ENCODE peak calls at places on chromosomes 3 and 15, in ten cellular contexts. C is PC-3, A is suprapubic skin, U is hepatocyte, B is lung, N is SJSA1, I is heart left ventricle, X is ovary, J is adrenal gland, K is right lobe of liver. H is an unnamed sample. For H3K4me1, the result is how much of the 10 kb centered on the place peaks cover.

GRCh38 chr15:35206060-35206675 is 121.1 kb upstream of the NANOGP8 start:
- DNase-seq in C (peak), A (no peak), U (peak), B (no peak), N (no peak), I (no peak), X (no peak), J (no peak), K (no peak), H (no peak)

GRCh38 chr3:117562000-117562399 is 852.4 kb downstream of the TUSC7 start:
- DNase-seq in C (no peak), A (no peak), U (no peak), B (no peak), N (no peak), I (no peak), X (no peak), J (peak), K (no peak), H (no peak)

GRCh38 chr15:67819636-67820035 is 5.7 kb upstream of the SKOR1 start:
- DNase-seq in C (no peak), A (no peak), U (no peak), B (no peak), N (no peak), I (no peak), X (no peak), J (no peak), K (peak), H (no peak)

GRCh38 chr3:10366681-10367101 is 45.8 kb upstream of the SEC13 start:
- DNase-seq in C (peak), A (no peak), U (peak), B (no peak), N (peak), I (no peak), X (no peak), J (no peak), K (no peak), H (peak)

GRCh38 chr15:79918278-79918677 is 21.5 kb upstream of the MTHFS start:
- DNase-seq in C (no peak), A (no peak), U (peak), B (no peak), N (no peak), I (no peak), X (no peak), J (no peak), K (no peak), H (no peak)

GRCh38 chr3:139695007-139695406 is 17.2 kb upstream of the NMNAT3 start:
- DNase-seq in C (no peak), A (no peak), U (no peak), B (no peak), N (no peak), I (no peak), X (no peak), J (no peak), K (no peak), H (no peak)

GRCh38 chr3:55823829-55824228 is 336.7 kb upstream of the WNT5A start:
- DNase-seq in C (no peak), A (no peak), U (no peak), B (no peak), N (no peak), I (no peak), X (no peak), J (no peak), K (no peak), H (no peak)

GRCh38 chr3:142586803-142587406 is 8.4 kb upstream of the ATR start:
- DNase-seq in C (peak), A (no peak), U (peak), B (peak), N (peak), I (no peak), X (no peak), J (peak), K (no peak), H (no peak)

GRCh38 chr3:117439812-117440211 is 730.2 kb downstream of the TUSC7 start:
- DNase-seq in C (peak), A (no peak), U (no peak), B (no peak), N (no peak), I (no peak), X (no peak), J (peak), K (no peak), H (no peak)

GRCh38 chr3:17985658-17986392 is 243.4 kb upstream of the TBC1D5 start:
- DNase-seq in C (peak), A (no peak), U (no peak), B (no peak), N (no peak), I (no peak), X (no peak), J (no peak), K (no peak), H (no peak)

GRCh38 chr3:104952587-104952986 is 414.1 kb upstream of the ALCAM start:
- DNase-seq in C (peak), A (no peak), U (no peak), B (peak), N (peak), I (no peak), X (no peak), J (peak), K (no peak), H (no peak)

GRCh38 chr3:103873897-103874545 is 1439.2 kb downstream of the ZPLD1 start:
- DNase-seq in C (no peak), A (no peak), U (no peak), B (no peak), N (no peak), I (no peak), X (no peak), J (no peak), K (no peak), H (no peak)

GRCh38 chr3:20503394-20504082 is 317.5 kb upstream of the SGO1 start:
- DNase-seq in C (no peak), A (no peak), U (no peak), B (no peak), N (no peak), I (no peak), X (no peak), J (no peak), K (no peak), H (no peak)

GRCh38 chr3:112143689-112144088 is 10.6 kb upstream of the GCSAM start:
- DNase-seq in C (no peak), A (no peak), U (no peak), B (no peak), N (no peak), I (no peak), X (no peak), J (no peak), K (no peak), H (no peak)

GRCh38 chr3:38141173-38141951 is 2.9 kb downstream of the MYD88 start:
- DNase-seq in C (no peak), A (peak), U (no peak), B (peak), N (peak), I (no peak), X (no peak), J (no peak), K (peak), H (no peak)

GRCh38 chr3:123026551-123027291 is 842 bp downstream of the SEMA5B start:
- DNase-seq in C (no peak), A (peak), U (peak), B (no peak), N (no peak), I (peak), X (peak), J (peak), K (peak), H (no peak)

GRCh38 chr3:178295257-178295912 is 240.9 kb upstream of the KCNMB2 start:
- DNase-seq in C (no peak), A (no peak), U (no peak), B (no peak), N (no peak), I (peak), X (no peak), J (no peak), K (no peak), H (peak)

GRCh38 chr3:61686228-61686648 is 124.9 kb downstream of the PTPRG start:
- DNase-seq in C (no peak), A (no peak), U (no peak), B (no peak), N (no peak), I (no peak), X (no peak), J (peak), K (no peak), H (no peak)

GRCh38 chr3:43369404-43370345 is 83.3 kb downstream of the SNRK start:
- DNase-seq in C (no peak), A (no peak), U (no peak), B (no peak), N (no peak), I (no peak), X (no peak), J (no peak), K (no peak), H (no peak)

GRCh38 chr15:67548862-67549651 is 6.6 kb downstream of the MAP2K5 start:
- DNase-seq in C (no peak), A (no peak), U (peak), B (no peak), N (no peak), I (peak), X (no peak), J (peak), K (no peak), H (no peak)

GRCh38 chr3:76505202-76505875 is 534.6 kb upstream of the ROBO2 start:
- DNase-seq in C (no peak), A (no peak), U (no peak), B (no peak), N (no peak), I (no peak), X (no peak), J (no peak), K (no peak), H (no peak)

GRCh38 chr3:181134873-181135272 is 145.3 kb upstream of the DNAJC19 start:
- DNase-seq in C (no peak), A (no peak), U (no peak), B (no peak), N (no peak), I (no peak), X (no peak), J (no peak), K (no peak), H (no peak)

GRCh38 chr3:178100881-178101280 is 435.4 kb upstream of the KCNMB2 start:
- DNase-seq in C (no peak), A (no peak), U (no peak), B (no peak), N (no peak), I (no peak), X (no peak), J (no peak), K (no peak), H (no peak)

GRCh38 chr3:39216176-39216790 is 23.9 kb upstream of the XIRP1 start:
- DNase-seq in C (no peak), A (no peak), U (no peak), B (no peak), N (no peak), I (no peak), X (no peak), J (no peak), K (no peak), H (no peak)

GRCh38 chr3:157939166-157939565 is 167.1 kb downstream of the SHOX2 start:
- DNase-seq in C (no peak), A (no peak), U (no peak), B (no peak), N (no peak), I (no peak), X (no peak), J (no peak), K (no peak), H (no peak)

GRCh38 chr3:60188803-60189202 is 1062.4 kb downstream of the FHIT start:
- DNase-seq in C (no peak), A (no peak), U (no peak), B (no peak), N (no peak), I (no peak), X (no peak), J (no peak), K (no peak), H (no peak)

GRCh38 chr3:126270145-126270811 is 86.9 kb downstream of the KLF15 start:
- DNase-seq in C (no peak), A (no peak), U (no peak), B (peak), N (no peak), I (peak), X (peak), J (peak), K (peak), H (peak)

GRCh38 chr3:115330406-115330805 is 183.3 kb upstream of the ZBTB20 start:
- DNase-seq in C (peak), A (no peak), U (no peak), B (no peak), N (no peak), I (no peak), X (no peak), J (no peak), K (no peak), H (no peak)

GRCh38 chr15:100383302-100384107 is 41.7 kb upstream of the ADAMTS17 start:
- DNase-seq in C (peak), A (no peak), U (peak), B (peak), N (no peak), I (no peak), X (peak), J (peak), K (peak), H (no peak)

GRCh38 chr3:180700941-180701340 is 21.7 kb upstream of the CCDC39 start:
- DNase-seq in C (peak), A (no peak), U (no peak), B (no peak), N (no peak), I (no peak), X (no peak), J (no peak), K (no peak), H (no peak)

GRCh38 chr3:6578526-6578925 is 282.4 kb upstream of the GRM7 start:
- DNase-seq in C (no peak), A (no peak), U (no peak), B (no peak), N (no peak), I (no peak), X (no peak), J (no peak), K (no peak), H (no peak)

GRCh38 chr3:151460774-151461450 is at the start of gene IGSF10:
- DNase-seq in C (no peak), A (no peak), U (peak), B (peak), N (no peak), I (no peak), X (peak), J (peak), K (peak), H (no peak)

GRCh38 chr3:24507776-24508422 is 13.2 kb upstream of the THRB start:
- DNase-seq in C (no peak), A (no peak), U (no peak), B (no peak), N (no peak), I (no peak), X (no peak), J (no peak), K (no peak), H (no peak)

GRCh38 chr15:93703092-93703785 is 528.1 kb upstream of the MCTP2 start:
- DNase-seq in C (no peak), A (no peak), U (no peak), B (no peak), N (no peak), I (no peak), X (no peak), J (no peak), K (no peak), H (no peak)

GRCh38 chr3:100006570-100007271 is 107.6 kb downstream of the FILIP1L start:
- DNase-seq in C (peak), A (no peak), U (no peak), B (no peak), N (no peak), I (no peak), X (no peak), J (no peak), K (no peak), H (no peak)

GRCh38 chr3:31189971-31190370 is 295.5 kb upstream of the GADL1 start:
- DNase-seq in C (no peak), A (no peak), U (no peak), B (no peak), N (no peak), I (no peak), X (no peak), J (no peak), K (no peak), H (no peak)

GRCh38 chr3:13115991-13116390 is 42.8 kb upstream of the IQSEC1 start:
- DNase-seq in C (no peak), A (no peak), U (no peak), B (no peak), N (no peak), I (no peak), X (no peak), J (no peak), K (peak), H (no peak)

GRCh38 chr3:27626596-27627118 is 95.5 kb downstream of the EOMES start:
- DNase-seq in C (no peak), A (no peak), U (no peak), B (no peak), N (no peak), I (no peak), X (no peak), J (no peak), K (no peak), H (no peak)

GRCh38 chr3:133124511-133124910 is 86.3 kb downstream of the TMEM108 start:
- DNase-seq in C (no peak), A (no peak), U (peak), B (no peak), N (no peak), I (peak), X (no peak), J (peak), K (no peak), H (no peak)

DNA sequence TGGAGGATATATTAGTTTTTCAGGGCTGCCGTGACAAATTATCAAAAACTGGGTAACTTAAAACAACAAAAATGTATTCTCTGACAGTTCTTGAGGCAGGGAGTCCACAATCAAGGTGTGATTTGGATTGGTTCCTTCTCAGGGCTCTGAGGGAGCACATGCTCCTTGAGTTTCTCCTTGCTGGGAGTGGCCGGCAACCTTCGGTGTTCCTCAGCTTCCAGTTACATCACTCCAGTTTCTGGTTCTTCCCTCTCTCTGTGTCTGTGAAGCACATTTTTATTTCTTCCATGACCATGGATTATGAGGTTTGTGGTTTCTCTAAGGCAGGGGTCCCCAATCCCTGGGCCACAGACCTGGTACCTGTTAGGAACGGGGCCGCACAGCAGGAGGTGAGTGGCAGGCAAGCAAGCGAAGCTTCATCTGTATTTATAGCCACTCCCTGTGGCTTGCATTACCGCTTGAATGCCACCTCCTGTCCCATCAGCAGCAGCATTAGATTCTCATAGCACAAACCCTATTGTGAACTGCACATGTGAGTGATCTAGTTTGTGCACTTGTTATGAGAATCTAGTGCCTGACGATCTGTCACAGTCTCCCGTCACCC is 24.3 kb downstream of the LRRC28 start:
- DNase-seq in C (no peak), A (no peak), U (no peak), B (no peak), N (no peak), I (no peak), X (no peak), J (no peak), K (no peak), H (no peak)
- H3K4me1 ChIP-seq in C (under half), A (under half), U (under half), B (under half), N (under half), I (under half), X (under half), J (under half), K (under half), H (under half)

GRCh38 chr3:48185129-48185528 is 3.1 kb downstream of the CDC25A start:
- DNase-seq in C (no peak), A (no peak), U (no peak), B (no peak), N (no peak), I (no peak), X (no peak), J (no peak), K (no peak), H (no peak)
- H3K4me1 ChIP-seq in C (under half), A (under half), U (under half), B (under half), N (under half), I (under half), X (under half), J (under half), K (under half), H (under half)

GRCh38 chr3:134312873-134313838 is 61.1 kb downstream of the AMOTL2 start:
- DNase-seq in C (peak), A (peak), U (peak), B (peak), N (peak), I (peak), X (peak), J (peak), K (peak), H (peak)
- H3K4me1 ChIP-seq in C (half or more), A (half or more), U (under half), B (under half), N (half or more), I (under half), X (under half), J (under half), K (under half), H (under half)

GRCh38 chr3:14425574-14426304 is 23.3 kb downstream of the SLC6A6 start:
- DNase-seq in C (peak), A (no peak), U (no peak), B (no peak), N (no peak), I (peak), X (no peak), J (no peak), K (no peak), H (no peak)
- H3K4me1 ChIP-seq in C (under half), A (under half), U (under half), B (under half), N (under half), I (under half), X (under half), J (half or more), K (under half), H (under half)

DNA sequence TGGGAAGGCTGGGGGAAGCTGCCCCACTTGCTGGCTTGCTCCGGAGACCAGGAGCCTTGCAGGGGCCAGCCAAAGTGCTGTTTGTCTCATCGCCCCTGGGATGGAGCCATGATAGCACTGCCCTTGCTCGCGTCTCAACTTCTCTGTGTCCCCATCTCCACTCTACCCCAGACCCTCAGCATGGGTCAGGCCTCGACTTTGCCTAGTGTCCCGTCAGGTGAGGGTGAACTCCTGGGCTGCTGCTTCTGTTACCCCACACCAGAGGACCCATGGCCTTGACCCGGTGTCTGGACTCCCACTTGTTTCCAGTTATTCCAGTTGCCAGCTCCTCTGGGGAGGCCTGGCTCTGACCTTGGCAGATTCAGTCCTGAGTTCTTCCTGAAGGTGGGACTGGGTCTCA is 36.5 kb upstream of the DUSP7 start:
- DNase-seq in C (no peak), A (no peak), U (no peak), B (no peak), N (no peak), I (peak), X (no peak), J (no peak), K (peak), H (no peak)
- H3K4me1 ChIP-seq in C (under half), A (under half), U (under half), B (under half), N (under half), I (under half), X (under half), J (under half), K (under half), H (under half)

DNA sequence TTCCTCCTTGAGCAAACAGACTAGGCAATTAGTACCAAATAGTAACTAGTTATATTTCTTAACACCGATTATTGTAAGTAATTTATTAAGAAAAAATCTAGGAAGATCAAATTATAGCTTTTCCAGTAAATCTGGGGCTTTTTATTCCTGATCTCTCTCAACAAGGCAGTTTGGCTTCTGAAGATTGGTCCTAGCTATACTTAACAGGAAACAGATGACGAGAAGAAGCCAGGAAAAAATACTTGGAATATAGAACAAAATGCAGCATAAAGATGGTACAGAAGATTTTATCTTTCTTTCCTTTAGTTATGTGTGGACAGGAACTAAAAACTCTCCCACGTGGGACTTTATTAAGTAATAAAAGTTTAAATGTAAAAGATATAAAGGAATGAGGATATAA is 8.1 kb downstream of the B3GNT5 start:
- DNase-seq in C (peak), A (no peak), U (no peak), B (no peak), N (no peak), I (no peak), X (no peak), J (no peak), K (no peak), H (no peak)
- H3K4me1 ChIP-seq in C (half or more), A (under half), U (half or more), B (under half), N (under half), I (under half), X (under half), J (under half), K (under half), H (under half)

DNA sequence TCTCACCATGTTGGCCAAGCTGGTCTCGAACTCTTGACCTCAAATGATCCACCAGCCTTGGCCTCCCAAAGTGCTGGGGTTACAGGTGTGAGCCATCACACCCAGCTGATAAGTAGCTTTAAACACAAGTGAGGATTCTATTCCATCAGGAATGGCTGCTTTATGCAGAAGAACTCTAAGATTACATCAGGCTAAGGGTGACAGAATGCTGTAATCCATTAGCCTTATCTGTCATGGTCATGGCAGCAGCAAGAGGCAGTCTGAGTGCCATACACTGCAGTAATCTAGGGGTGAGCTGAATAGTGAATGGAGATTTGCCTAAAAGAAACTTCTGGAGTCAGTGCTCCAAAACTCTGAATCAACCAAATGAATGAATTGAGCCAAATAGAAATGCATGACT is 39.5 kb downstream of the LIPC start:
- DNase-seq in C (no peak), A (no peak), U (no peak), B (no peak), N (no peak), I (no peak), X (no peak), J (no peak), K (no peak), H (no peak)
- H3K4me1 ChIP-seq in C (under half), A (under half), U (under half), B (under half), N (half or more), I (under half), X (under half), J (under half), K (under half), H (under half)